ENCODE peak calls at places on chromosomes 16 and 17, in nine cellular contexts. E, T, A, K, D, O, N, V and R are unnamed samples.

GRCh38 chr16:57194512-57194911 is 8.4 kb downstream of the RSPRY1 start:
- DNase-seq in E (no peak), T (no peak), A (peak; percentile 54), K (peak; percentile 94), D (no peak), O (no peak), N (no peak), V (no peak), R (no peak)

GRCh38 chr17:79840204-79840988 is 1.2 kb upstream of the CBX4 start:
- DNase-seq in E (no peak), T (no peak), A (no peak), K (peak; percentile 74), D (no peak), O (no peak), N (peak; percentile 74), V (peak; percentile 81), R (no peak)

GRCh38 chr17:29709861-29710849 is 87.4 kb upstream of the CORO6 start:
- DNase-seq in E (no peak), T (no peak), A (no peak), K (peak; percentile 65), D (no peak), O (no peak), N (no peak), V (no peak), R (no peak)

GRCh38 chr16:85752511-85753420 is 1.9 kb upstream of the C16orf74 start:
- DNase-seq in E (no peak), T (no peak), A (no peak), K (no peak), D (no peak), O (peak; percentile 70), N (peak; percentile 77), V (no peak), R (peak; percentile 69)

GRCh38 chr16:57186630-57187507 is 740 bp downstream of the RSPRY1 start:
- DNase-seq in E (no peak), T (no peak), A (no peak), K (peak; percentile 74), D (peak; percentile 14), O (no peak), N (peak; percentile 28), V (no peak), R (no peak)

GRCh38 chr16:2096853-2097620 is 38.7 kb downstream of the PKD1 start:
- DNase-seq in E (no peak), T (no peak), A (no peak), K (no peak), D (no peak), O (no peak), N (no peak), V (no peak), R (no peak)

GRCh38 chr16:13390093-13390985 is 488.9 kb downstream of the SHISA9 start:
- DNase-seq in E (no peak), T (no peak), A (no peak), K (no peak), D (no peak), O (no peak), N (no peak), V (no peak), R (no peak)

GRCh38 chr17:77597421-77598240 is 360.9 kb upstream of the TNRC6C start:
- DNase-seq in E (no peak), T (no peak), A (no peak), K (no peak), D (no peak), O (no peak), N (peak; percentile 42), V (no peak), R (no peak)

GRCh38 chr16:10828851-10829331 is 10.3 kb upstream of the TVP23A start:
- DNase-seq in E (no peak), T (no peak), A (no peak), K (peak; percentile 93), D (no peak), O (no peak), N (no peak), V (peak; percentile 84), R (peak; percentile 93)

GRCh38 chr17:74987418-74987908 is at the start of gene CDR2L:
- DNase-seq in E (no peak), T (peak; percentile 89), A (peak; percentile 83), K (peak; percentile 98), D (peak; percentile 90), O (peak; percentile 95), N (peak; percentile 98), V (peak; percentile 98), R (peak; percentile 98)

GRCh38 chr16:75089486-75090202 is 26.9 kb downstream of the LDHD start:
- DNase-seq in E (no peak), T (no peak), A (no peak), K (no peak), D (no peak), O (no peak), N (no peak), V (no peak), R (no peak)

GRCh38 chr17:39617446-39618251 is 9.1 kb upstream of the PPP1R1B start:
- DNase-seq in E (no peak), T (peak; percentile 35), A (no peak), K (peak; percentile 83), D (peak; percentile 45), O (peak; percentile 92), N (no peak), V (peak; percentile 33), R (no peak)

GRCh38 chr16:55297910-55298175 is 26.2 kb upstream of the IRX6 start:
- DNase-seq in E (no peak), T (no peak), A (no peak), K (peak; percentile 74), D (no peak), O (no peak), N (no peak), V (no peak), R (no peak)

GRCh38 chr16:1571012-1571671 is 37.7 kb downstream of the TMEM204 start:
- DNase-seq in E (no peak), T (no peak), A (no peak), K (no peak), D (no peak), O (no peak), N (no peak), V (no peak), R (no peak)

GRCh38 chr17:7912927-7913524 is 3.1 kb downstream of the RNF227 start:
- DNase-seq in E (no peak), T (no peak), A (peak; percentile 81), K (peak; percentile 80), D (peak; percentile 83), O (peak; percentile 54), N (peak; percentile 53), V (peak; percentile 47), R (no peak)

GRCh38 chr16:27244363-27244755 is 24.2 kb downstream of the NSMCE1 start:
- DNase-seq in E (no peak), T (no peak), A (no peak), K (no peak), D (no peak), O (no peak), N (peak; percentile 22), V (no peak), R (no peak)

GRCh38 chr16:68351991-68352431 is 41.2 kb downstream of the PRMT7 start:
- DNase-seq in E (no peak), T (no peak), A (no peak), K (no peak), D (no peak), O (no peak), N (no peak), V (no peak), R (no peak)

GRCh38 chr16:17275076-17275732 is 195.6 kb downstream of the XYLT1 start:
- DNase-seq in E (no peak), T (no peak), A (peak; percentile 68), K (peak; percentile 27), D (peak; percentile 48), O (no peak), N (no peak), V (no peak), R (no peak)

GRCh38 chr17:6166492-6167179 is 96.5 kb downstream of the WSCD1 start:
- DNase-seq in E (no peak), T (no peak), A (no peak), K (no peak), D (peak; percentile 98), O (no peak), N (peak; percentile 20), V (no peak), R (no peak)

GRCh38 chr17:61317779-61318178 is 81.9 kb upstream of the TBX2 start:
- DNase-seq in E (no peak), T (no peak), A (no peak), K (no peak), D (peak; percentile 54), O (no peak), N (peak; percentile 59), V (no peak), R (no peak)

GRCh38 chr17:82300707-82301270 is 16.6 kb downstream of the CD7 start:
- DNase-seq in E (no peak), T (peak; percentile 67), A (no peak), K (peak; percentile 72), D (peak; percentile 60), O (peak; percentile 53), N (peak; percentile 83), V (peak; percentile 43), R (no peak)